ENCODE peak calls at places on chromosome 20, in eight cellular contexts. U is astrocyte of the spinal cord, Q is sigmoid colon, T is tibial artery, E is fibroblast of pulmonary artery, V is heart left ventricle, B is suprapubic skin, W is OCI-LY7. L is an unnamed sample.

GRCh38 chr20:10328897-10329255 is 105.1 kb downstream of the MKKS start:
- DNase-seq in U (no peak), Q (no peak), T (no peak), E (no peak), V (no peak), B (no peak), W (no peak), L (no peak)

GRCh38 chr20:45049438-45049837 is 51.5 kb downstream of the KCNS1 start:
- DNase-seq in U (no peak), Q (no peak), T (no peak), E (no peak), V (no peak), B (no peak), W (no peak), L (no peak)

GRCh38 chr20:51888186-51888790 is 86.0 kb upstream of the SALL4 start:
- DNase-seq in U (no peak), Q (no peak), T (no peak), E (no peak), V (no peak), B (no peak), W (no peak), L (no peak)

GRCh38 chr20:18404172-18404571 is 62.7 kb downstream of the DZANK1 start:
- DNase-seq in U (peak; percentile 19), Q (no peak), T (no peak), E (no peak), V (no peak), B (no peak), W (no peak), L (no peak)

GRCh38 chr20:19291024-19291817 is 78.8 kb downstream of the SLC24A3 start:
- DNase-seq in U (no peak), Q (no peak), T (no peak), E (no peak), V (no peak), B (no peak), W (no peak), L (no peak)

GRCh38 chr20:61899971-61900370 is 165.7 kb downstream of the TAF4 start:
- DNase-seq in U (no peak), Q (no peak), T (no peak), E (no peak), V (no peak), B (no peak), W (no peak), L (no peak)

GRCh38 chr20:10513931-10514575 is 78.9 kb downstream of the SLX4IP start:
- DNase-seq in U (no peak), Q (no peak), T (no peak), E (peak; percentile 56), V (no peak), B (no peak), W (no peak), L (no peak)

GRCh38 chr20:53335509-53335908 is 258.1 kb downstream of the ZNF217 start:
- DNase-seq in U (no peak), Q (no peak), T (no peak), E (no peak), V (no peak), B (no peak), W (no peak), L (no peak)

GRCh38 chr20:14861028-14861699 is 523.8 kb upstream of the FLRT3 start:
- DNase-seq in U (no peak), Q (no peak), T (no peak), E (no peak), V (no peak), B (no peak), W (no peak), L (no peak)

GRCh38 chr20:34123309-34123708 is 11.3 kb upstream of the EIF2S2 start:
- DNase-seq in U (no peak), Q (no peak), T (no peak), E (no peak), V (no peak), B (no peak), W (no peak), L (no peak)

GRCh38 chr20:37994512-37994911 is 38.7 kb downstream of the TTI1 start:
- DNase-seq in U (peak; percentile 82), Q (no peak), T (no peak), E (peak; percentile 71), V (no peak), B (no peak), W (no peak), L (no peak)

GRCh38 chr20:836188-836587 is 2.7 kb downstream of the FAM110A start:
- DNase-seq in U (no peak), Q (no peak), T (no peak), E (no peak), V (no peak), B (no peak), W (no peak), L (no peak)

GRCh38 chr20:20491110-20491783 is 123.3 kb downstream of the INSM1 start:
- DNase-seq in U (peak; percentile 64), Q (no peak), T (no peak), E (peak; percentile 4), V (no peak), B (no peak), W (no peak), L (no peak)

GRCh38 chr20:25079171-25079570 is 2.8 kb downstream of the VSX1 start:
- DNase-seq in U (no peak), Q (no peak), T (no peak), E (no peak), V (no peak), B (no peak), W (no peak), L (no peak)

GRCh38 chr20:32822189-32822588 is 2.4 kb downstream of the MAPRE1 start:
- DNase-seq in U (no peak), Q (no peak), T (no peak), E (no peak), V (no peak), B (no peak), W (no peak), L (no peak)

GRCh38 chr20:20024942-20025341 is 7.8 kb downstream of the NAA20 start:
- DNase-seq in U (peak; percentile 26), Q (no peak), T (no peak), E (peak; percentile 17), V (no peak), B (no peak), W (no peak), L (no peak)

GRCh38 chr20:46253391-46253790 is 54.9 kb downstream of the CDH22 start:
- DNase-seq in U (no peak), Q (no peak), T (no peak), E (no peak), V (no peak), B (no peak), W (no peak), L (no peak)

GRCh38 chr20:46249671-46250070 is 58.6 kb downstream of the CDH22 start:
- DNase-seq in U (no peak), Q (no peak), T (no peak), E (no peak), V (no peak), B (no peak), W (no peak), L (no peak)

GRCh38 chr20:46252352-46253091 is 55.8 kb downstream of the CDH22 start:
- DNase-seq in U (no peak), Q (no peak), T (no peak), E (no peak), V (no peak), B (no peak), W (no peak), L (no peak)

GRCh38 chr20:46250772-46251171 is 57.5 kb downstream of the CDH22 start:
- DNase-seq in U (no peak), Q (no peak), T (no peak), E (no peak), V (no peak), B (no peak), W (no peak), L (no peak)

GRCh38 chr20:46251211-46251673 is 57.1 kb downstream of the CDH22 start:
- DNase-seq in U (no peak), Q (no peak), T (no peak), E (no peak), V (no peak), B (no peak), W (no peak), L (no peak)
- H3K4me3 ChIP-seq in U (no peak overlapping the region), Q (no peak overlapping the region), T (no peak overlapping the region), E (no peak overlapping the region), V (no peak overlapping the region), B (no peak overlapping the region), W (no peak overlapping the region), L (no peak overlapping the region)

GRCh38 chr20:9172908-9173307 is 104.0 kb downstream of the PLCB4 start:
- DNase-seq in U (peak; percentile 43), Q (no peak), T (no peak), E (peak; percentile 8), V (no peak), B (no peak), W (no peak), L (no peak)
- TF ChIP-seq CTCF in U (peak; percentile 37), Q (no peak), T (no peak), E (no peak), V (peak; percentile 32), B (peak; percentile 6), W (no peak), L (no peak)

DNA sequence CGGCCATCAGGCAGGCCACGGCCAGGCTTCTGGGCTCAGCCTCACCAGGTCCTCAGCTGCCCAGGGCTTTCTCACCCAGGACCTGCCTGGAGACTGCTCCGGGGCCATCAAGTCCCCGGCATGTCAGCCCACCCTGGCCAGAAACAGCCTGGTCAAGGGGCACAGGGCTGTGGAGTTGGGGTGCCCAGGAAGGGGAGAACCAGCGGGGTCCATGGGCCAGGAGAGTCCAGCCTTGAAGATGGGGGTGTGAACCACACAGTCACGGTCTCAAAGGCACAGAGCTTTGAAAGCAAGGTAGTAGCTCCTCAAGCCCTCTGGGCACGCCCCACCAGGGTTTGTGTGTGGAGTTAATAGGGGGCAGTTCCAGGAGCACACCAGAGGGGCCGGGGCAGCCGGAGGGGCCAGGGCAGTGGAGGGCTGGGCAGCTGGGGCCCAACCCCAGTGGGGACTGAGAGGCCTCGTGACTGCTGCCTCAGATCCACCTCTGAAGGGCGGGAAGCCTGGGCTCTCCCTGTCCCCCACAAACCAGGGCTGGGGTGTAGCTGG is 48.0 kb upstream of the BHLHE23 start:
- DNase-seq in U (no peak), Q (peak; percentile 56), T (peak; percentile 62), E (no peak), V (no peak), B (peak; percentile 49), W (no peak), L (no peak)
- H3K4me3 ChIP-seq in U (no peak overlapping the region), Q (no peak overlapping the region), T (no peak overlapping the region), E (no peak overlapping the region), V (no peak overlapping the region), B (no peak overlapping the region), W (no peak overlapping the region), L (no peak overlapping the region)

GRCh38 chr20:48238326-48238725 is 453.0 kb upstream of the SULF2 start:
- DNase-seq in U (peak; percentile 19), Q (peak; percentile 60), T (no peak), E (peak; percentile 11), V (no peak), B (peak; percentile 11), W (no peak), L (no peak)

GRCh38 chr20:48234951-48235350 is 449.7 kb upstream of the SULF2 start:
- DNase-seq in U (no peak), Q (peak; percentile 13), T (no peak), E (no peak), V (no peak), B (no peak), W (no peak), L (no peak)

GRCh38 chr20:48238781-48239180 is 453.5 kb upstream of the SULF2 start:
- DNase-seq in U (no peak), Q (peak; percentile 29), T (no peak), E (no peak), V (no peak), B (peak; percentile 25), W (no peak), L (no peak)

GRCh38 chr20:48236001-48236400 is 450.7 kb upstream of the SULF2 start:
- DNase-seq in U (no peak), Q (peak; percentile 19), T (no peak), E (no peak), V (no peak), B (no peak), W (no peak), L (no peak)

GRCh38 chr20:48236485-48237055 is 451.3 kb upstream of the SULF2 start:
- DNase-seq in U (no peak), Q (peak; percentile 60), T (peak; percentile 4), E (no peak), V (no peak), B (peak; percentile 18), W (no peak), L (no peak)
- TF ChIP-seq CTCF in U (no peak), Q (no peak), T (no peak), E (no peak), V (no peak), B (no peak), W (no peak), L (no peak)